ENCODE peak calls at places on chromosome 2, in eight cellular contexts. S, F, Z, C, Q, J, L and W are unnamed samples.

GRCh38 chr2:190099890-190100289 is 37.4 kb upstream of the MSTN start:
- DNase-seq in S (no peak), F (no peak), Z (no peak), C (no peak), Q (no peak), J (no peak), L (no peak), W (no peak)

GRCh38 chr2:5549061-5549601 is 143.1 kb upstream of the SOX11 start:
- DNase-seq in S (no peak), F (no peak), Z (no peak), C (no peak), Q (no peak), J (no peak), L (no peak), W (no peak)

GRCh38 chr2:204654679-204655078 is 109.4 kb downstream of the PARD3B start:
- DNase-seq in S (no peak), F (no peak), Z (no peak), C (no peak), Q (no peak), J (no peak), L (no peak), W (no peak)

GRCh38 chr2:70474266-70474848 is 79.3 kb downstream of the TGFA start:
- DNase-seq in S (no peak), F (no peak), Z (no peak), C (no peak), Q (no peak), J (no peak), L (no peak), W (no peak)

GRCh38 chr2:102707796-102708713 is 53.8 kb upstream of the TMEM182 start:
- DNase-seq in S (no peak), F (no peak), Z (no peak), C (no peak), Q (no peak), J (no peak), L (no peak), W (no peak)

GRCh38 chr2:794554-795244 is 117.5 kb upstream of the TMEM18 start:
- DNase-seq in S (no peak), F (no peak), Z (no peak), C (no peak), Q (no peak), J (no peak), L (no peak), W (no peak)

GRCh38 chr2:189504238-189504637 is 63.0 kb downstream of the WDR75 start:
- DNase-seq in S (no peak), F (no peak), Z (no peak), C (no peak), Q (no peak), J (no peak), L (no peak), W (no peak)

GRCh38 chr2:234483568-234484251 is 13.2 kb downstream of the ARL4C start:
- DNase-seq in S (no peak), F (no peak), Z (peak), C (peak), Q (peak), J (peak), L (peak), W (no peak)

GRCh38 chr2:241037498-241037897 is 39.1 kb downstream of the SNED1 start:
- DNase-seq in S (no peak), F (no peak), Z (no peak), C (no peak), Q (no peak), J (no peak), L (no peak), W (no peak)

GRCh38 chr2:170029551-170029950 is 148.4 kb upstream of the MYO3B start:
- DNase-seq in S (no peak), F (no peak), Z (no peak), C (no peak), Q (no peak), J (no peak), L (no peak), W (no peak)

GRCh38 chr2:173555833-173556232 is 201.2 kb downstream of the CDCA7 start:
- DNase-seq in S (no peak), F (no peak), Z (peak), C (peak), Q (no peak), J (no peak), L (no peak), W (no peak)

GRCh38 chr2:84924173-84925106 is 19.0 kb downstream of the TMSB10 start:
- DNase-seq in S (no peak), F (peak), Z (peak), C (peak), Q (no peak), J (peak), L (peak), W (no peak)

GRCh38 chr2:197875736-197876135 is 71.3 kb downstream of the PLCL1 start:
- DNase-seq in S (no peak), F (no peak), Z (no peak), C (no peak), Q (no peak), J (no peak), L (no peak), W (no peak)

GRCh38 chr2:104286806-104287205 is 567.1 kb upstream of the POU3F3 start:
- DNase-seq in S (no peak), F (no peak), Z (no peak), C (no peak), Q (no peak), J (no peak), L (no peak), W (no peak)

GRCh38 chr2:69612707-69613106 is 30.8 kb downstream of the AAK1 start:
- DNase-seq in S (no peak), F (no peak), Z (no peak), C (no peak), Q (no peak), J (no peak), L (no peak), W (no peak)

GRCh38 chr2:207505728-207506127 is 24.0 kb upstream of the CREB1 start:
- DNase-seq in S (peak), F (no peak), Z (peak), C (no peak), Q (no peak), J (no peak), L (no peak), W (peak)

GRCh38 chr2:150191349-150191748 is 296.1 kb downstream of the RND3 start:
- DNase-seq in S (no peak), F (no peak), Z (peak), C (no peak), Q (no peak), J (no peak), L (no peak), W (no peak)

GRCh38 chr2:210428415-210429179 is 48.0 kb downstream of the LANCL1 start:
- DNase-seq in S (no peak), F (no peak), Z (peak), C (no peak), Q (no peak), J (no peak), L (no peak), W (no peak)

GRCh38 chr2:73594241-73594640 is 48.0 kb downstream of the NAT8 start:
- DNase-seq in S (no peak), F (no peak), Z (peak), C (no peak), Q (no peak), J (no peak), L (no peak), W (no peak)

GRCh38 chr2:37244017-37244416 is 12.6 kb downstream of the NDUFAF7 start:
- DNase-seq in S (no peak), F (no peak), Z (no peak), C (no peak), Q (no peak), J (no peak), L (no peak), W (no peak)

GRCh38 chr2:179751184-179751809 is 110.1 kb downstream of the ZNF385B start:
- DNase-seq in S (peak), F (no peak), Z (peak), C (peak), Q (no peak), J (peak), L (no peak), W (no peak)

GRCh38 chr2:135797497-135798274 is 39.3 kb downstream of the LCT start:
- DNase-seq in S (peak), F (peak), Z (peak), C (peak), Q (peak), J (peak), L (peak), W (peak)

GRCh38 chr2:62156861-62157496 is 38.9 kb upstream of the B3GNT2 start:
- DNase-seq in S (no peak), F (no peak), Z (no peak), C (no peak), Q (no peak), J (no peak), L (no peak), W (no peak)

GRCh38 chr2:106581276-106581675 is 94.1 kb downstream of the CD8B2 start:
- DNase-seq in S (no peak), F (no peak), Z (no peak), C (no peak), Q (no peak), J (no peak), L (no peak), W (no peak)

GRCh38 chr2:165435611-165436010 is 33.9 kb upstream of the CSRNP3 start:
- DNase-seq in S (no peak), F (no peak), Z (no peak), C (no peak), Q (no peak), J (no peak), L (no peak), W (no peak)

GRCh38 chr2:114651933-114652332 is 209.5 kb downstream of the DPP10 start:
- DNase-seq in S (no peak), F (no peak), Z (no peak), C (no peak), Q (no peak), J (no peak), L (no peak), W (no peak)

GRCh38 chr2:163173591-163173990 is 335.0 kb upstream of the KCNH7 start:
- DNase-seq in S (no peak), F (no peak), Z (no peak), C (no peak), Q (no peak), J (no peak), L (no peak), W (no peak)

GRCh38 chr2:149543845-149544244 is 43.7 kb downstream of the MMADHC start:
- DNase-seq in S (no peak), F (no peak), Z (no peak), C (no peak), Q (no peak), J (no peak), L (no peak), W (no peak)

GRCh38 chr2:113709022-113709421 is 47.4 kb downstream of the SLC35F5 start:
- DNase-seq in S (no peak), F (no peak), Z (no peak), C (no peak), Q (no peak), J (no peak), L (no peak), W (no peak)

GRCh38 chr2:223041527-223042109 is 10.4 kb upstream of the KCNE4 start:
- DNase-seq in S (peak), F (peak), Z (peak), C (peak), Q (no peak), J (no peak), L (peak), W (peak)

GRCh38 chr2:9797086-9797485 is 46.2 kb upstream of the TAF1B start:
- DNase-seq in S (no peak), F (no peak), Z (no peak), C (no peak), Q (no peak), J (no peak), L (no peak), W (no peak)

GRCh38 chr2:8003462-8004075 is 678.3 kb upstream of the ID2 start:
- DNase-seq in S (no peak), F (peak), Z (peak), C (no peak), Q (no peak), J (no peak), L (peak), W (no peak)

GRCh38 chr2:212357606-212358005 is 181.0 kb downstream of the ERBB4 start:
- DNase-seq in S (no peak), F (no peak), Z (no peak), C (no peak), Q (no peak), J (no peak), L (no peak), W (no peak)

GRCh38 chr2:164937864-164938401 is 17.4 kb downstream of the SLC38A11 start:
- DNase-seq in S (no peak), F (no peak), Z (no peak), C (peak), Q (no peak), J (no peak), L (no peak), W (no peak)

GRCh38 chr2:26245810-26246209 is 1.1 kb downstream of the HADHB start:
- DNase-seq in S (no peak), F (no peak), Z (peak), C (no peak), Q (no peak), J (peak), L (no peak), W (no peak)

GRCh38 chr2:145199052-145199451 is 679.1 kb upstream of the ZEB2 start:
- DNase-seq in S (no peak), F (no peak), Z (no peak), C (no peak), Q (no peak), J (no peak), L (no peak), W (no peak)

GRCh38 chr2:210593166-210593565 is 36.8 kb downstream of the CPS1 start:
- DNase-seq in S (no peak), F (no peak), Z (no peak), C (no peak), Q (no peak), J (no peak), L (no peak), W (no peak)

GRCh38 chr2:3282056-3282998 is 95.3 kb downstream of the EIPR1 start:
- DNase-seq in S (no peak), F (no peak), Z (no peak), C (no peak), Q (no peak), J (no peak), L (no peak), W (no peak)

GRCh38 chr2:239179851-239180371 is 220.9 kb downstream of the HDAC4 start:
- DNase-seq in S (no peak), F (no peak), Z (no peak), C (no peak), Q (no peak), J (no peak), L (peak), W (no peak)